ENCODE peak calls at places on chromosome 2, in seven cellular contexts. One of them, this sample, is unnamed. For H3K4me1 and H3K27me3, the result is how much of the 10 kb centered on the place peaks cover.

GRCh38 chr2:10347559-10347941 is 44.8 kb downstream of the HPCAL1 start:
- DNase-seq in spleen: no peak
- DNase-seq in upper lobe of right lung: peak
- DNase-seq in foreskin keratinocyte: no peak
- DNase-seq in IMR-90: no peak
- DNase-seq in HCT116: no peak
- DNase-seq in fibroblast of lung: no peak
- DNase-seq in this sample: no peak

GRCh38 chr2:103788875-103789715 is 1027.3 kb downstream of the TMEM182 start:
- DNase-seq in HCT116: no peak
- DNase-seq in upper lobe of right lung: peak
- DNase-seq in spleen: no peak
- DNase-seq in IMR-90: no peak
- DNase-seq in foreskin keratinocyte: no peak
- DNase-seq in fibroblast of lung: no peak
- DNase-seq in this sample: peak

GRCh38 chr2:222052934-222053367 is 245.8 kb downstream of the PAX3 start:
- DNase-seq in upper lobe of right lung: no peak
- DNase-seq in HCT116: peak
- DNase-seq in fibroblast of lung: no peak
- DNase-seq in IMR-90: no peak
- DNase-seq in spleen: no peak
- DNase-seq in foreskin keratinocyte: no peak
- DNase-seq in this sample: no peak

GRCh38 chr2:43239981-43240761 is 13.8 kb upstream of the ZFP36L2 start:
- DNase-seq in upper lobe of right lung: no peak
- DNase-seq in foreskin keratinocyte: no peak
- DNase-seq in HCT116: no peak
- DNase-seq in fibroblast of lung: no peak
- DNase-seq in spleen: no peak
- DNase-seq in IMR-90: no peak
- DNase-seq in this sample: no peak

GRCh38 chr2:113200736-113201490 is 27.1 kb downstream of the PSD4 start:
- DNase-seq in upper lobe of right lung: peak
- DNase-seq in HCT116: no peak
- DNase-seq in IMR-90: no peak
- DNase-seq in fibroblast of lung: no peak
- DNase-seq in foreskin keratinocyte: peak
- DNase-seq in spleen: peak
- DNase-seq in this sample: no peak

GRCh38 chr2:11499081-11499743 is 33.3 kb upstream of the E2F6 start:
- DNase-seq in IMR-90: no peak
- DNase-seq in foreskin keratinocyte: no peak
- DNase-seq in spleen: no peak
- DNase-seq in upper lobe of right lung: no peak
- DNase-seq in HCT116: no peak
- DNase-seq in fibroblast of lung: no peak
- DNase-seq in this sample: no peak

GRCh38 chr2:154375625-154376020 is 322.9 kb upstream of the KCNJ3 start:
- DNase-seq in HCT116: peak
- DNase-seq in IMR-90: no peak
- DNase-seq in fibroblast of lung: peak
- DNase-seq in spleen: no peak
- DNase-seq in upper lobe of right lung: no peak
- DNase-seq in foreskin keratinocyte: peak
- DNase-seq in this sample: no peak

GRCh38 chr2:186641807-186642321 is 52.0 kb upstream of the FAM171B start:
- DNase-seq in fibroblast of lung: peak
- DNase-seq in IMR-90: peak
- DNase-seq in upper lobe of right lung: no peak
- DNase-seq in spleen: no peak
- DNase-seq in HCT116: peak
- DNase-seq in foreskin keratinocyte: peak
- DNase-seq in this sample: no peak

GRCh38 chr2:182506606-182507005 is 79.8 kb upstream of the PDE1A start:
- DNase-seq in spleen: no peak
- DNase-seq in foreskin keratinocyte: no peak
- DNase-seq in upper lobe of right lung: no peak
- DNase-seq in fibroblast of lung: peak
- DNase-seq in IMR-90: peak
- DNase-seq in HCT116: no peak
- DNase-seq in this sample: peak

GRCh38 chr2:218396688-218397501 is 2.8 kb upstream of the CTDSP1 start:
- DNase-seq in upper lobe of right lung: peak
- DNase-seq in HCT116: no peak
- DNase-seq in fibroblast of lung: peak
- DNase-seq in spleen: peak
- DNase-seq in IMR-90: peak
- DNase-seq in foreskin keratinocyte: peak
- DNase-seq in this sample: peak

GRCh38 chr2:81060971-81061370 is 756.4 kb upstream of the LRRTM1 start:
- DNase-seq in upper lobe of right lung: no peak
- DNase-seq in HCT116: no peak
- DNase-seq in foreskin keratinocyte: no peak
- DNase-seq in spleen: no peak
- DNase-seq in fibroblast of lung: no peak
- DNase-seq in IMR-90: no peak
- DNase-seq in this sample: no peak

GRCh38 chr2:120917876-120918275 is 182.2 kb downstream of the GLI2 start:
- DNase-seq in spleen: no peak
- DNase-seq in HCT116: no peak
- DNase-seq in foreskin keratinocyte: no peak
- DNase-seq in upper lobe of right lung: no peak
- DNase-seq in IMR-90: peak
- DNase-seq in fibroblast of lung: peak
- DNase-seq in this sample: no peak
- H3K4me1 ChIP-seq in spleen: under half
- H3K4me1 ChIP-seq in HCT116: under half
- H3K4me1 ChIP-seq in foreskin keratinocyte: under half
- H3K4me1 ChIP-seq in upper lobe of right lung: under half
- H3K4me1 ChIP-seq in IMR-90: half or more
- H3K4me1 ChIP-seq in fibroblast of lung: under half
- H3K4me1 ChIP-seq in this sample: under half

DNA sequence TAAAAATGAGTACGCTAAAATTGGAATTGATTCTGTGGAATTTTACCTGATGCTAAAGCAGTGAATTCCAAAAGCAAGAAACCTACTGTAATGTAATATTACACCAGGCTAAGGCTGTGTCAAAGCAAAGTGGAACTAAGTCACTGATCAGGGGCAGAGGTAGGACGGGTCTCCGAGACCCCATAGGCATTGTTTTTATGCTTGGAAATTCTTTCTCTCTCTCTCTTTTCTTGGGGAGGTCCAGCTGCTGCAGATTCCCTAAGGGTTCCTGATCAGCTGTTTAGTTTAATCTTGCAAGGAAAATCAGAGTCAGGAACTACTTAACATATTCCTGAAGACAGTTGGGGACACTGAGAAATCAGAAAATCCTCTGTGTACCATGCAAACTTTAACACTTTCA is 220.2 kb downstream of the SRBD1 start:
- DNase-seq in upper lobe of right lung: no peak
- DNase-seq in fibroblast of lung: no peak
- DNase-seq in foreskin keratinocyte: no peak
- DNase-seq in IMR-90: no peak
- DNase-seq in spleen: no peak
- DNase-seq in HCT116: no peak
- DNase-seq in this sample: no peak
- TF ChIP-seq CTCF in upper lobe of right lung: no peak
- TF ChIP-seq CTCF in fibroblast of lung: no peak
- TF ChIP-seq CTCF in foreskin keratinocyte: no peak
- TF ChIP-seq CTCF in IMR-90: no peak
- TF ChIP-seq CTCF in spleen: no peak
- TF ChIP-seq CTCF in HCT116: no peak
- TF ChIP-seq CTCF in this sample: no peak

GRCh38 chr2:120745420-120746178 is 9.9 kb downstream of the GLI2 start:
- DNase-seq in fibroblast of lung: no peak
- DNase-seq in foreskin keratinocyte: no peak
- DNase-seq in HCT116: no peak
- DNase-seq in upper lobe of right lung: no peak
- DNase-seq in spleen: no peak
- DNase-seq in IMR-90: no peak
- DNase-seq in this sample: no peak
- H3K27me3 ChIP-seq in fibroblast of lung: under half
- H3K27me3 ChIP-seq in foreskin keratinocyte: half or more
- H3K27me3 ChIP-seq in HCT116: under half
- H3K27me3 ChIP-seq in upper lobe of right lung: under half
- H3K27me3 ChIP-seq in spleen: under half
- H3K27me3 ChIP-seq in IMR-90: under half
- H3K27me3 ChIP-seq in this sample: under half

DNA sequence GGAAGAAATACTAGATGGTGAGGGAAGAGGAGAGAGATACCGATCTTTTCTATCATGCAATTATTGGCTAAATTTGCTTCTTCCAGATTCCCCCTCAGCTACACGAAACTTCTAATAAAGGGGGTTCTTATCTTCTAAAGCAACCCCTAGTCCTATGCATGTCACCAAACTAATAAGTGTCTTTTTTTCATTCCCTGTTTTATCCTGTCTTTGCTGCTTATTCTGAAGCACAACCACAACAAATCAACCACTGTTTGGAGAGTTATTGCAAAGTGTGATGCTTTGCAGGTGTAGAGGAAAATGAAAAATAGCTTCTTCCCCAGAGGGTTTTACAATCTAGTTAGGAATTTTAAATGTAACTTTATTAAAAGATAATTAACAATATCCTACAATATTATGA is 60.8 kb downstream of the EML4 start:
- DNase-seq in fibroblast of lung: no peak
- DNase-seq in IMR-90: no peak
- DNase-seq in HCT116: no peak
- DNase-seq in upper lobe of right lung: no peak
- DNase-seq in foreskin keratinocyte: no peak
- DNase-seq in spleen: no peak
- DNase-seq in this sample: no peak
- H3K4me1 ChIP-seq in fibroblast of lung: under half
- H3K4me1 ChIP-seq in IMR-90: under half
- H3K4me1 ChIP-seq in HCT116: under half
- H3K4me1 ChIP-seq in upper lobe of right lung: under half
- H3K4me1 ChIP-seq in foreskin keratinocyte: under half
- H3K4me1 ChIP-seq in spleen: half or more
- H3K4me1 ChIP-seq in this sample: under half

GRCh38 chr2:20150110-20150706 is 74.7 kb downstream of the SDC1 start:
- DNase-seq in HCT116: no peak
- DNase-seq in upper lobe of right lung: no peak
- DNase-seq in foreskin keratinocyte: no peak
- DNase-seq in IMR-90: no peak
- DNase-seq in spleen: no peak
- DNase-seq in fibroblast of lung: no peak
- DNase-seq in this sample: no peak

GRCh38 chr2:20149703-20150030 is 75.3 kb downstream of the SDC1 start:
- DNase-seq in spleen: no peak
- DNase-seq in upper lobe of right lung: no peak
- DNase-seq in HCT116: no peak
- DNase-seq in IMR-90: no peak
- DNase-seq in fibroblast of lung: no peak
- DNase-seq in foreskin keratinocyte: no peak
- DNase-seq in this sample: no peak

GRCh38 chr2:20147351-20147750 is 77.6 kb downstream of the SDC1 start:
- DNase-seq in IMR-90: no peak
- DNase-seq in fibroblast of lung: no peak
- DNase-seq in HCT116: no peak
- DNase-seq in spleen: no peak
- DNase-seq in foreskin keratinocyte: no peak
- DNase-seq in upper lobe of right lung: no peak
- DNase-seq in this sample: no peak

GRCh38 chr2:20148411-20148810 is 76.5 kb downstream of the SDC1 start:
- DNase-seq in foreskin keratinocyte: no peak
- DNase-seq in IMR-90: no peak
- DNase-seq in upper lobe of right lung: no peak
- DNase-seq in fibroblast of lung: no peak
- DNase-seq in HCT116: no peak
- DNase-seq in spleen: no peak
- DNase-seq in this sample: no peak

DNA sequence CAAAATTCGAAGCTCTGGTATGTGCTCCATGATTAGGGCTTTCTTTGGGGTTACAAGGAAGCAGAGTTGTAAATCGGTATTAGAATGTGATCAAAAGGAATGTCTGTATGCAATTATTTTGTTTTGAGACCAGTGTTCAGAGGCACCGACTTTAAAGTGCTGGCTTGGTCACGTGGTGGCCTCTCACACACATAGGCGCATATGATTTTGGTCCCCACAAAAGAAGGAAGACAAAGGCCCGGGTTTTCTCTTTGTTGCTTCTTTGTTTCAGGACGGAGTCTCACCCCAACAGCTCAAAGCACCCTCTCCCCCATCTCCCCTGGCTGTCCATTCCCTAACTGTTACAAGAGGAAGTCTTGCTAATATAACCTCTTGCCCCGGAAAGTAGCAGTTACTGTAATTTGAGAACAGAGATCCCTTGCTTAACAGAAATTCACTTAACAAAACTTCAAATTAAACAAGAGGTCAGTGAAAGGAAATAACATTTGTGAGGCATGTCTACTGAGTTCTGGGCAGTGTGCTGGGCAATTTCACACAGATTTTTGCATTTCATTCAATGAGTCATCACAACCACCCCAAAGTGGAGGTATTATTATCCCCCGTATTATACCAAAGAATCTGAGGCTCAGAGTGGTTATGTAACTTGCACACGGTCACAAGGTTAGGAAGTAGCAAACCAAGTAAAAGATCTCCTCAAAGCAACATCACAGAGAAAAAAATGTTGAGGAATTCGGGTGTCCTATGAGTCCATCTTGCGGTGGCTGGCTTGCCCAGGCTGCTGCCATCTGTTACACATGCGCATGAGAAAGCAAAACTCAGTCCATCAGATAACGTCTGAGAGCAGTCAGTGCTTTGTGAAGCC is 75.9 kb downstream of the SDC1 start:
- DNase-seq in IMR-90: peak
- DNase-seq in HCT116: no peak
- DNase-seq in fibroblast of lung: peak
- DNase-seq in upper lobe of right lung: no peak
- DNase-seq in spleen: no peak
- DNase-seq in foreskin keratinocyte: no peak
- DNase-seq in this sample: no peak
- TF ChIP-seq CTCF in IMR-90: no peak
- TF ChIP-seq CTCF in HCT116: no peak
- TF ChIP-seq CTCF in fibroblast of lung: no peak
- TF ChIP-seq CTCF in upper lobe of right lung: no peak
- TF ChIP-seq CTCF in spleen: no peak
- TF ChIP-seq CTCF in foreskin keratinocyte: no peak
- TF ChIP-seq CTCF in this sample: no peak

GRCh38 chr2:223611061-223611460 is 8.9 kb upstream of the SCG2 start:
- DNase-seq in fibroblast of lung: no peak
- DNase-seq in HCT116: no peak
- DNase-seq in spleen: no peak
- DNase-seq in IMR-90: no peak
- DNase-seq in upper lobe of right lung: no peak
- DNase-seq in foreskin keratinocyte: no peak
- DNase-seq in this sample: no peak
- H3K27me3 ChIP-seq in fibroblast of lung: under half
- H3K27me3 ChIP-seq in HCT116: under half
- H3K27me3 ChIP-seq in spleen: under half
- H3K27me3 ChIP-seq in IMR-90: under half
- H3K27me3 ChIP-seq in upper lobe of right lung: under half
- H3K27me3 ChIP-seq in foreskin keratinocyte: under half
- H3K27me3 ChIP-seq in this sample: under half